ENCODE peak calls at places on chromosomes 6 and 20, in ten cellular contexts. W is astrocyte of the spinal cord, V is mesenteric fat pad, N is sciatic nerve, Y is cortex of kidney, R is hippocampal formation, Q is neural crest cell, H is T-helper 1 cell, P is HS-5, D is sigmoid colon. X is an unnamed sample.

GRCh38 chr6:163646133-163646532 is 231.6 kb downstream of the QKI start:
- DNase-seq in W (no peak), V (no peak), N (no peak), Y (no peak), R (no peak), Q (no peak), H (no peak), P (no peak), D (no peak), X (peak)

GRCh38 chr6:26286168-26286854 is 78.7 kb upstream of the BTN3A2 start:
- DNase-seq in W (peak), V (no peak), N (peak), Y (no peak), R (peak), Q (peak), H (peak), P (peak), D (peak), X (peak)

GRCh38 chr6:79570802-79571367 is 33.7 kb upstream of the LCA5 start:
- DNase-seq in W (peak), V (no peak), N (no peak), Y (no peak), R (no peak), Q (no peak), H (no peak), P (peak), D (no peak), X (no peak)

GRCh38 chr6:10838794-10839333 is 525 bp upstream of the MAK start:
- DNase-seq in W (no peak), V (no peak), N (no peak), Y (no peak), R (no peak), Q (no peak), H (no peak), P (no peak), D (no peak), X (no peak)

GRCh38 chr20:32326507-32326851 is 31.7 kb upstream of the ASXL1 start:
- DNase-seq in W (no peak), V (no peak), N (no peak), Y (no peak), R (no peak), Q (no peak), H (no peak), P (no peak), D (no peak), X (peak)

GRCh38 chr6:159806021-159806458 is 6.0 kb downstream of the PNLDC1 start:
- DNase-seq in W (no peak), V (peak), N (no peak), Y (no peak), R (no peak), Q (no peak), H (no peak), P (no peak), D (no peak), X (peak)

GRCh38 chr20:44694159-44694558 is 21.0 kb upstream of the CCN5 start:
- DNase-seq in W (no peak), V (no peak), N (no peak), Y (no peak), R (no peak), Q (no peak), H (no peak), P (no peak), D (no peak), X (no peak)

GRCh38 chr6:39225543-39225942 is 3.7 kb downstream of the KCNK5 start:
- DNase-seq in W (no peak), V (no peak), N (no peak), Y (no peak), R (no peak), Q (no peak), H (no peak), P (no peak), D (no peak), X (no peak)

GRCh38 chr6:79066828-79067227 is 11.2 kb downstream of the PHIP start:
- DNase-seq in W (no peak), V (no peak), N (no peak), Y (no peak), R (no peak), Q (no peak), H (no peak), P (no peak), D (no peak), X (no peak)

GRCh38 chr6:42306439-42307140 is 88.9 kb upstream of the MRPS10 start:
- DNase-seq in W (no peak), V (no peak), N (no peak), Y (no peak), R (no peak), Q (no peak), H (no peak), P (no peak), D (no peak), X (no peak)

GRCh38 chr20:47970282-47970903 is 185.1 kb upstream of the SULF2 start:
- DNase-seq in W (no peak), V (no peak), N (no peak), Y (no peak), R (no peak), Q (no peak), H (no peak), P (peak), D (no peak), X (no peak)

GRCh38 chr6:32949113-32949512 is 3.8 kb downstream of the HLA-DMA start:
- DNase-seq in W (no peak), V (no peak), N (no peak), Y (no peak), R (no peak), Q (no peak), H (no peak), P (no peak), D (no peak), X (no peak)

GRCh38 chr6:37182736-37183590 is 13.0 kb downstream of the PIM1 start:
- DNase-seq in W (no peak), V (no peak), N (no peak), Y (no peak), R (no peak), Q (no peak), H (peak), P (no peak), D (no peak), X (no peak)

GRCh38 chr6:45791600-45792168 is 224.0 kb downstream of the CLIC5 start:
- DNase-seq in W (peak), V (no peak), N (no peak), Y (no peak), R (no peak), Q (no peak), H (no peak), P (peak), D (no peak), X (peak)

GRCh38 chr6:150333592-150333954 is 35.2 kb upstream of the IYD start:
- DNase-seq in W (no peak), V (no peak), N (no peak), Y (no peak), R (no peak), Q (no peak), H (no peak), P (no peak), D (no peak), X (no peak)

GRCh38 chr6:40874495-40874894 is 164.5 kb downstream of the UNC5CL start:
- DNase-seq in W (no peak), V (no peak), N (no peak), Y (no peak), R (no peak), Q (no peak), H (no peak), P (no peak), D (no peak), X (no peak)

GRCh38 chr6:111997078-111997862 is 56.6 kb upstream of the CCN6 start:
- DNase-seq in W (peak), V (no peak), N (peak), Y (no peak), R (peak), Q (peak), H (peak), P (no peak), D (peak), X (peak)

GRCh38 chr20:4726710-4727391 is 5.1 kb downstream of the PRND start:
- DNase-seq in W (peak), V (peak), N (no peak), Y (no peak), R (no peak), Q (no peak), H (peak), P (peak), D (no peak), X (peak)

GRCh38 chr6:56808871-56809359 is 146.0 kb upstream of the BEND6 start:
- DNase-seq in W (peak), V (no peak), N (no peak), Y (no peak), R (peak), Q (no peak), H (no peak), P (peak), D (no peak), X (peak)

GRCh38 chr20:63151554-63152321 is 64.2 kb downstream of the YTHDF1 start:
- DNase-seq in W (no peak), V (no peak), N (no peak), Y (no peak), R (no peak), Q (no peak), H (no peak), P (no peak), D (no peak), X (peak)

GRCh38 chr6:169167581-169168301 is 85.9 kb downstream of the THBS2 start:
- DNase-seq in W (peak), V (peak), N (no peak), Y (no peak), R (no peak), Q (no peak), H (no peak), P (no peak), D (peak), X (peak)

GRCh38 chr6:146788115-146788514 is 189.3 kb downstream of the ADGB start:
- DNase-seq in W (no peak), V (no peak), N (no peak), Y (no peak), R (no peak), Q (no peak), H (no peak), P (no peak), D (no peak), X (no peak)

GRCh38 chr6:170190046-170190445 is 100.8 kb downstream of the DLL1 start:
- DNase-seq in W (no peak), V (peak), N (no peak), Y (no peak), R (no peak), Q (no peak), H (no peak), P (no peak), D (no peak), X (no peak)

GRCh38 chr20:15359056-15359455 is 1021.6 kb upstream of the FLRT3 start:
- DNase-seq in W (peak), V (no peak), N (no peak), Y (no peak), R (no peak), Q (no peak), H (no peak), P (peak), D (no peak), X (no peak)

GRCh38 chr6:107491059-107491609 is 1.2 kb downstream of the SOBP start:
- DNase-seq in W (peak), V (peak), N (peak), Y (no peak), R (peak), Q (peak), H (no peak), P (no peak), D (peak), X (peak)

GRCh38 chr6:21731411-21732031 is 138.0 kb downstream of the SOX4 start:
- DNase-seq in W (peak), V (no peak), N (no peak), Y (no peak), R (no peak), Q (no peak), H (no peak), P (peak), D (no peak), X (peak)

GRCh38 chr6:122372647-122373046 is 26.8 kb upstream of the HSF2 start:
- DNase-seq in W (peak), V (no peak), N (no peak), Y (no peak), R (no peak), Q (no peak), H (no peak), P (no peak), D (no peak), X (no peak)

GRCh38 chr6:167849846-167850459 is 23.2 kb downstream of the AFDN start:
- DNase-seq in W (no peak), V (no peak), N (no peak), Y (no peak), R (no peak), Q (no peak), H (no peak), P (no peak), D (no peak), X (no peak)

GRCh38 chr6:44377971-44378370 is 9.5 kb upstream of the CDC5L start:
- DNase-seq in W (no peak), V (no peak), N (no peak), Y (no peak), R (no peak), Q (no peak), H (no peak), P (no peak), D (no peak), X (no peak)

GRCh38 chr6:22113046-22113766 is 183.6 kb downstream of the PRL start:
- DNase-seq in W (peak), V (no peak), N (no peak), Y (no peak), R (no peak), Q (no peak), H (no peak), P (peak), D (peak), X (peak)

GRCh38 chr6:42230320-42231034 is 12.8 kb upstream of the MRPS10 start:
- DNase-seq in W (peak), V (no peak), N (no peak), Y (no peak), R (no peak), Q (no peak), H (no peak), P (no peak), D (no peak), X (peak)

GRCh38 chr6:149397384-149397783 is 2.7 kb upstream of the SUMO4 start:
- DNase-seq in W (no peak), V (no peak), N (no peak), Y (no peak), R (no peak), Q (no peak), H (no peak), P (no peak), D (no peak), X (no peak)

GRCh38 chr20:48319943-48320584 is 507.7 kb downstream of the PREX1 start:
- DNase-seq in W (peak), V (no peak), N (no peak), Y (no peak), R (no peak), Q (no peak), H (no peak), P (no peak), D (no peak), X (peak)

GRCh38 chr20:7859371-7859802 is 80.9 kb downstream of the HAO1 start:
- DNase-seq in W (peak), V (no peak), N (no peak), Y (no peak), R (no peak), Q (peak), H (no peak), P (peak), D (no peak), X (peak)

GRCh38 chr6:166314454-166314853 is 6.3 kb upstream of the PRR18 start:
- DNase-seq in W (no peak), V (peak), N (no peak), Y (no peak), R (no peak), Q (no peak), H (no peak), P (no peak), D (no peak), X (no peak)

X was measured in fibroblast of lung.